ENCODE peak calls at places on chromosomes 5 and 9, in eight cellular contexts. F, Q, L, K, P, B, O and N are unnamed samples.

GRCh38 chr5:124056326-124057160 is 544.6 kb downstream of the CSNK1G3 start:
- DNase-seq in P (peak; percentile 7), L (no peak), K (no peak), Q (no peak), B (no peak), F (peak; percentile 29), O (no peak), N (no peak)

GRCh38 chr9:3936520-3937235 is 363.2 kb downstream of the GLIS3 start:
- DNase-seq in F (no peak), K (no peak), L (no peak), Q (peak; percentile 77), O (peak; percentile 63), P (peak; percentile 11), B (no peak), N (peak; percentile 28)

GRCh38 chr5:69129413-69129812 is 35.6 kb downstream of the SLC30A5 start:
- DNase-seq in P (no peak), B (no peak), O (no peak), Q (no peak), F (no peak), K (peak; percentile 29), L (no peak), N (no peak)

GRCh38 chr5:111813520-111813919 is 56.5 kb upstream of the NREP start:
- DNase-seq in L (no peak), Q (no peak), O (no peak), B (no peak), P (no peak), F (no peak), K (no peak), N (no peak)

GRCh38 chr5:134503088-134503936 is 22.2 kb upstream of the JADE2 start:
- DNase-seq in F (no peak), L (peak; percentile 54), Q (peak; percentile 88), K (peak; percentile 97), P (no peak), B (peak; percentile 44), O (peak; percentile 56), N (peak; percentile 27)

GRCh38 chr9:131095666-131096489 is 453 bp upstream of the AIF1L start:
- DNase-seq in Q (no peak), B (no peak), P (peak; percentile 76), O (peak; percentile 31), K (peak; percentile 52), F (peak; percentile 71), L (no peak), N (peak; percentile 49)

GRCh38 chr9:104779946-104780539 is 16.1 kb downstream of the NIPSNAP3B start:
- DNase-seq in P (no peak), Q (no peak), B (no peak), K (no peak), O (no peak), L (no peak), F (peak; percentile 54), N (no peak)

GRCh38 chr5:175866377-175866907 is 4.9 kb upstream of the CPLX2 start:
- DNase-seq in Q (no peak), B (no peak), K (no peak), L (no peak), F (no peak), O (no peak), P (no peak), N (no peak)